ENCODE peak calls at places on chromosomes 5 and 9, in six cellular contexts. F is GM23338, W is SK-N-SH, J is HepG2, R is A549, I is GM12878. O is an unnamed sample.

GRCh38 chr5:133806847-133807246 is 161.6 kb downstream of the C5orf15 start:
- DNase-seq in F (peak), W (no peak), J (no peak), R (no peak), I (no peak), O (no peak)

GRCh38 chr5:91409304-91409703 is 26.2 kb upstream of the ARRDC3 start:
- DNase-seq in F (no peak), W (no peak), J (no peak), R (no peak), I (no peak), O (no peak)

GRCh38 chr9:136848393-136849037 is 694 bp upstream of the PHPT1 start:
- DNase-seq in F (peak), W (peak), J (peak), R (peak), I (no peak), O (peak)

GRCh38 chr5:153565822-153566221 is 75.4 kb downstream of the GRIA1 start:
- DNase-seq in F (no peak), W (no peak), J (no peak), R (no peak), I (no peak), O (no peak)

GRCh38 chr9:86072393-86073016 is 26.9 kb downstream of the GOLM1 start:
- DNase-seq in F (no peak), W (no peak), J (no peak), R (no peak), I (no peak), O (no peak)

GRCh38 chr5:133071983-133072531 is 20.2 kb downstream of the HSPA4 start:
- DNase-seq in F (peak), W (no peak), J (no peak), R (no peak), I (no peak), O (no peak)

GRCh38 chr5:179304466-179304865 is 40.8 kb downstream of the ADAMTS2 start:
- DNase-seq in F (no peak), W (no peak), J (no peak), R (no peak), I (no peak), O (no peak)

GRCh38 chr9:18890372-18890771 is 142.6 kb downstream of the SAXO1 start:
- DNase-seq in F (no peak), W (peak), J (no peak), R (no peak), I (peak), O (no peak)

GRCh38 chr5:124059200-124059599 is 547.2 kb downstream of the CSNK1G3 start:
- DNase-seq in F (no peak), W (no peak), J (no peak), R (no peak), I (no peak), O (no peak)

GRCh38 chr5:115321309-115321708 is 24.9 kb upstream of the CCDC112 start:
- DNase-seq in F (no peak), W (no peak), J (no peak), R (no peak), I (no peak), O (no peak)

GRCh38 chr5:179224741-179225140 is 120.5 kb downstream of the ADAMTS2 start:
- DNase-seq in F (no peak), W (no peak), J (no peak), R (no peak), I (no peak), O (no peak)

GRCh38 chr5:61620660-61621650 is 288.9 kb downstream of the ZSWIM6 start:
- DNase-seq in F (no peak), W (no peak), J (no peak), R (peak), I (no peak), O (no peak)

GRCh38 chr9:111065414-111065813 is 27.1 kb upstream of the LPAR1 start:
- DNase-seq in F (no peak), W (no peak), J (no peak), R (no peak), I (no peak), O (no peak)

GRCh38 chr5:175059687-175060194 is 335.4 kb downstream of the MSX2 start:
- DNase-seq in F (peak), W (peak), J (peak), R (peak), I (no peak), O (peak)

GRCh38 chr9:5375790-5376477 is 36.3 kb upstream of the RLN1 start:
- DNase-seq in F (no peak), W (no peak), J (no peak), R (no peak), I (no peak), O (no peak)

GRCh38 chr5:168287362-168287761 is 4.1 kb upstream of the WWC1 start:
- DNase-seq in F (no peak), W (no peak), J (no peak), R (no peak), I (no peak), O (no peak)

DNA sequence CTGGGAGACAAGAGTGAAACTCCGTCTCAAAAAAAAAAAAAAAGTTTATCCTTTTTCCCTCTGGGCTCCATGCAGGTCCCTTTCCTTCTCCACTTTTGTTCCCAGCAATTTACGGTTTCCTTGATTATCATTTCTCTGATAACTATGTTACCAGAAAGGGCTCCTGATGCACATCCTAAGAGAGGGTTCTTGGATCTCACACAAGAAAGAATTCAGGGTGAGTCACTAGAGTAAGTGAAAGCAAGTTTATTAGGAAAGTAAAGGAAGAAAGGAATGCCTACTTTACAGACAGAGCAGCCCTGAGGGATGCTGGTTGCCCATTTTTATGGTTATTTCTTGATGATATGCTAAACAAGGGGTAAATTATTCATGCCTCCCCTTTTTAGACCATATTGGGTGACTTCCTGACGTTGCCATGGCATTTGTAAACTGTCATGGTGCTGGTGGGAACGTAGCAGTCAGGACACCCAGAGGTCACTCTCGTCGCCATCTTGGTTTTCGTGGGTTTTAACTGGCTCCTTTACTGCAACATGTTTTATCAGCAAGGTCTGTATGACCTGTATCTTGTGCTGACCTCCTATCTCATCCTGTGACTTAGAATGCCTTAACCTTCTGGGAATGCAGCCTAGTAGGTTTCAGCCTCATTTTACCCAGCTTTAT is 13.5 kb upstream of the MELK start:
- DNase-seq in F (peak), W (no peak), J (no peak), R (no peak), I (no peak), O (no peak)
- TF ChIP-seq REST in F (no peak), W (no peak), J (no peak), R (no peak), I (no peak), O (no peak)

GRCh38 chr5:89233462-89233861 is 350.5 kb upstream of the MEF2C start:
- DNase-seq in F (no peak), W (no peak), J (no peak), R (no peak), I (no peak), O (no peak)

GRCh38 chr5:89241186-89241585 is 358.2 kb upstream of the MEF2C start:
- DNase-seq in F (no peak), W (no peak), J (no peak), R (no peak), I (no peak), O (no peak)

GRCh38 chr5:89232139-89232603 is 349.2 kb upstream of the MEF2C start:
- DNase-seq in F (no peak), W (no peak), J (no peak), R (no peak), I (peak), O (no peak)

DNA sequence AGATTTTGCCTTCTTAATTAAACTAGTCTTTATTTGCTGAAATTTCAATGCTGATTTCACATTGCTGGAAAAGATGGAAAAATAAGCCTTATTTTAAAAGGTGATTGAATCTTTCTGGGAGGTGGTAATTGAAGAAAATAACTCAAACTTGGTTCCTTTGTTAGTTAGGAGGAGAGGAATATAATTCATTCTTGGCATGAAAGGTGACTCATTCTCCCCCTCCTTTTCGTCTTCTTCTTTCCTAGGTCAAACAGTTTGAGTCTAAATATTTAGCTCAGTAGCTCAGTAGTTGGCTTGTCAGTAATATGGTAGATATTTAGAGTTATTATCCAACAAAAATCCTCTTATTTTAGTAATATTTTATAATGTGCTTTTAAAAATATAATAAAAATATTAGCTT is 353.9 kb upstream of the MEF2C start:
- DNase-seq in F (no peak), W (no peak), J (no peak), R (no peak), I (no peak), O (no peak)
- TF ChIP-seq REST in F (no peak), W (no peak), J (no peak), R (no peak), I (no peak), O (no peak)

GRCh38 chr9:92146610-92147009 is 31.4 kb upstream of the SPTLC1 start:
- DNase-seq in F (no peak), W (no peak), J (no peak), R (peak), I (no peak), O (peak)
- TF ChIP-seq REST in F (no peak), W (no peak), J (no peak), R (no peak), I (no peak), O (no peak)

GRCh38 chr5:159886312-159886711 is 30.0 kb upstream of the ADRA1B start:
- DNase-seq in F (no peak), W (no peak), J (no peak), R (no peak), I (no peak), O (no peak)
- TF ChIP-seq REST in F (no peak), W (no peak), J (no peak), R (no peak), I (no peak), O (no peak)

DNA sequence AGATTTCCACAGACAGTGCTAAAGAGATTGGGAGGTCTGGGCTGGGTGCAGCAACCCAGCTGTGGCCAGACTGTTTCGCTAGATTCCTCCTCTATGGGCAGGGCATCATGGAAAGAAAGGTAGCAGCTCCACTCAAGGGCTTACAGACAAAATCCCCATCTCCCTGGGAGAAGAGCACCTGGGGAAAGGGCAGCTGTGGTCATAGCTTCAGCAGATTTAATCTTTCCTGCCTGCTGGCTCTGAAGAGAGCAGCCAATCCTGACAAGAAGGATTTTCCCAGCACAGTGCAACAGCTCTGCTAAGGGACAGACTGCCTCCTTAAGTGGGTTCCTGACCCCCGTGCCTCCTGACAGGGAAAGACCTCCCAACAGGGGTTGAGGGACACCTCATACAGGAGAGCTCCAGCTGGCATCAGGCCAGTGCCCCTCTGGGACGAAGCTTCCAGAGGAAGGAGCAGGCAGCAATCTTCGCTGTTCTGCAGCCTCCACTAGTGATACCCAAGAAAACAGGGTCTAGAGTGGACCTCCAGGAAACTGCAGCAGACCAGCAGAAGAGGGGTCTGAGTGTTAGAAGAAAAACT is 1379.3 kb upstream of the ACO1 start:
- DNase-seq in F (no peak), W (no peak), J (no peak), R (no peak), I (no peak), O (no peak)
- TF ChIP-seq REST in F (no peak), W (no peak), J (no peak), R (no peak), I (no peak), O (no peak)

DNA sequence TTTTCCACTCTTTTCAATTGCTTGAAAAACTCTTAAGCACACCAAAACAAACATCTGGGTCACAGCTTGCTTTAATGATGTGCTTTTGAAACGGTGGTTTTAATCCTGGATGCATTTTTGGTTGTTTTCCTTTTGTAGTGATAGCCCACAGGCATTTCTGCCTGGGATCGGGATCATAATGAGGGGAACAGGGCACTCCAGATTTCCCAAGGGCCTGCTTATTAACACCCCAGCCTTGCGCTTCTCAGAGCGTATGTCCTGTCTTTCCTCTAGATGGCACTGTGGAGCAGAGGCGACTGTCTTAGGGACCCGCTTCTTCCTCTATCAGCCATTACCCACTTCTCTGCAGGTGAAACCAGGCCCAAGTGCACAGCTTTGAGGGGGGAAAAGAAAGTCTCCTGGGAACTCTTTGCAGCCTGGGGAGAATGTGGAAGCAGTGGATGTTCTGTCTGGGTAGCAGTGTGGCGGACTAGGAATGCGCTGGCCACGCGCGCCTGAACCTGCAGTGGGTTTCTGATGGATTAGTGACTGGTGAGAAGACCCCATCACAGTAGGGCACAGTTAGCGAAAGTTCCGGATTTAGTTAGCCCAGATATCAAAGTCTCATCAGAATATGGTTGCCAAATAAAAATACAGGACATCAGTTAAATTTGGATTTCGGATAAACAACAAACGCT is 190.1 kb downstream of the GNA14 start:
- DNase-seq in F (peak), W (peak), J (peak), R (peak), I (no peak), O (peak)
- TF ChIP-seq REST in F (no peak), W (no peak), J (no peak), R (no peak), I (no peak), O (no peak)

GRCh38 chr5:56833325-56833724 is 18.0 kb downstream of the MAP3K1 start:
- DNase-seq in F (peak), W (no peak), J (no peak), R (no peak), I (no peak), O (no peak)
- TF ChIP-seq REST in F (no peak), W (no peak), J (no peak), R (no peak), I (no peak), O (no peak)

GRCh38 chr5:6488021-6488420 is 39.4 kb downstream of the UBE2QL1 start:
- DNase-seq in F (no peak), W (no peak), J (no peak), R (no peak), I (no peak), O (no peak)
- TF ChIP-seq REST in F (no peak), W (no peak), J (no peak), R (no peak), I (no peak), O (no peak)